ENCODE peak calls at places on chromosomes 3 and 15, in four cellular contexts. O is colonic mucosa; N is Calu3; V is activated CD4-positive, alpha-beta T cell treated with anti-CD3 and anti-CD28 coated beads for 48 hours. K is an unnamed sample.

GRCh38 chr3:151146071-151146730 is 56.8 kb downstream of the GPR171 start:
- DNase-seq in N (peak), V (peak), O (peak), K (peak)

GRCh38 chr15:83613716-83614115 is 40.2 kb upstream of the ADAMTSL3 start:
- DNase-seq in N (peak), V (no peak), O (no peak), K (peak)

GRCh38 chr3:116007000-116007399 is 383.7 kb downstream of the GAP43 start:
- DNase-seq in O (no peak), V (no peak), N (no peak), K (no peak)

GRCh38 chr15:73794501-73795133 is 41.5 kb upstream of the INSYN1 start:
- DNase-seq in N (no peak), V (no peak), O (no peak), K (no peak)

GRCh38 chr15:66965201-66965900 is 100.1 kb upstream of the SMAD3 start:
- DNase-seq in N (no peak), V (no peak), O (no peak), K (no peak)

GRCh38 chr3:183697123-183697609 is 431 bp upstream of the YEATS2 start:
- DNase-seq in O (no peak), V (no peak), N (no peak), K (no peak)

GRCh38 chr3:42961633-42962032 is 17.5 kb upstream of the GASK1A start:
- DNase-seq in O (peak), V (peak), N (peak), K (peak)

GRCh38 chr3:52769786-52770445 is 824 bp downstream of the NEK4 start:
- DNase-seq in N (no peak), V (no peak), O (no peak), K (no peak)

GRCh38 chr15:70096975-70097336 is 761 bp downstream of the TLE3 start:
- DNase-seq in N (no peak), V (no peak), O (no peak), K (no peak)

GRCh38 chr15:88900309-88900981 is 5.1 kb upstream of the HAPLN3 start:
- DNase-seq in N (peak), V (no peak), O (no peak), K (no peak)

GRCh38 chr3:121894191-121894990 is at the start of gene SLC15A2:
- DNase-seq in N (no peak), V (no peak), O (no peak), K (no peak)

GRCh38 chr15:57391537-57391936 is 15.2 kb downstream of the CGNL1 start:
- DNase-seq in N (no peak), O (peak), V (no peak), K (no peak)

GRCh38 chr3:194537732-194538247 is 51.0 kb upstream of the ATP13A3 start:
- DNase-seq in V (no peak), N (peak), O (peak), K (peak)